ENCODE peak calls at places on chromosomes 4 and X, in six cellular contexts. D is T-helper 9 cell, Y is aorta, T is dorsolateral prefrontal cortex, M is non-pigmented ciliary epithelial cell, O is psoas muscle. I is an unnamed sample.

GRCh38 chr4:114076865-114077264 is 97.4 kb upstream of the ARSJ start:
- DNase-seq in D (no peak), Y (no peak), T (no peak), M (no peak), O (no peak), I (no peak)

GRCh38 chrX:139691843-139692505 is 16.0 kb downstream of the MCF2 start:
- DNase-seq in D (no peak), Y (peak), T (no peak), M (no peak), O (peak), I (no peak)

GRCh38 chr4:77073981-77074865 is 1.6 kb downstream of the CCNI start:
- DNase-seq in D (no peak), Y (no peak), T (no peak), M (no peak), O (no peak), I (no peak)

GRCh38 chr4:89056953-89057398 is at the start of gene FAM13A:
- DNase-seq in D (no peak), Y (peak), T (peak), M (peak), O (peak), I (peak)

GRCh38 chrX:7941390-7942042 is 14.3 kb upstream of the PNPLA4 start:
- DNase-seq in D (no peak), Y (no peak), T (peak), M (no peak), O (no peak), I (peak)

GRCh38 chr4:133320576-133321170 is 171.6 kb downstream of the PCDH10 start:
- DNase-seq in D (no peak), Y (no peak), T (no peak), M (peak), O (no peak), I (no peak)

GRCh38 chr4:123064390-123064789 is 142.0 kb upstream of the NUDT6 start:
- DNase-seq in D (no peak), Y (no peak), T (no peak), M (no peak), O (no peak), I (no peak)

GRCh38 chrX:52420824-52421443 is 52.1 kb downstream of the XAGE2 start:
- DNase-seq in D (no peak), Y (no peak), T (no peak), M (no peak), O (no peak), I (no peak)

GRCh38 chrX:15404712-15405111 is 20.5 kb upstream of the VEGFD start:
- DNase-seq in D (no peak), Y (no peak), T (no peak), M (no peak), O (peak), I (no peak)

GRCh38 chrX:67601771-67602170 is 58.0 kb downstream of the AR start:
- DNase-seq in D (no peak), Y (no peak), T (no peak), M (no peak), O (no peak), I (no peak)